ENCODE peak calls at places on chromosomes 5 and 9, in four cellular contexts. One of them, this sample, is unnamed.
A peak's percentile ranks its signal among the peaks of the same experiment; 100 is the strongest.

GRCh38 chr9:68640421-68641089 is 64.5 kb upstream of the PIP5K1B start:
- DNase-seq in CD4-positive, alpha-beta T cell: no peak
- DNase-seq in breast epithelium: no peak
- DNase-seq in gastrocnemius medialis: no peak
- DNase-seq in this sample: no peak

GRCh38 chr5:161302557-161302956 is 244.0 kb downstream of the GABRB2 start:
- DNase-seq in CD4-positive, alpha-beta T cell: no peak
- DNase-seq in gastrocnemius medialis: no peak
- DNase-seq in breast epithelium: no peak
- DNase-seq in this sample: no peak

GRCh38 chr5:72109625-72110024 is 2.4 kb downstream of the MAP1B start:
- DNase-seq in breast epithelium: no peak
- DNase-seq in gastrocnemius medialis: no peak
- DNase-seq in CD4-positive, alpha-beta T cell: no peak
- DNase-seq in this sample: no peak

GRCh38 chr9:34163439-34163838 is 15.4 kb upstream of the UBAP1 start:
- DNase-seq in gastrocnemius medialis: no peak
- DNase-seq in breast epithelium: no peak
- DNase-seq in CD4-positive, alpha-beta T cell: no peak
- DNase-seq in this sample: no peak

GRCh38 chr5:157252741-157253465 is 13.0 kb upstream of the CYFIP2 start:
- DNase-seq in CD4-positive, alpha-beta T cell: peak; percentile 36
- DNase-seq in breast epithelium: no peak
- DNase-seq in gastrocnemius medialis: no peak
- DNase-seq in this sample: no peak

GRCh38 chr5:120052916-120053828 is 410.9 kb upstream of the PRR16 start:
- DNase-seq in gastrocnemius medialis: peak; percentile 28
- DNase-seq in CD4-positive, alpha-beta T cell: no peak
- DNase-seq in breast epithelium: no peak
- DNase-seq in this sample: no peak

GRCh38 chr9:81664638-81665513 is 24.5 kb downstream of the TLE1 start:
- DNase-seq in gastrocnemius medialis: peak; percentile 38
- DNase-seq in breast epithelium: no peak
- DNase-seq in CD4-positive, alpha-beta T cell: no peak
- DNase-seq in this sample: no peak

GRCh38 chr5:95530441-95530840 is 24.3 kb downstream of the SKIC3 start:
- DNase-seq in breast epithelium: no peak
- DNase-seq in gastrocnemius medialis: no peak
- DNase-seq in CD4-positive, alpha-beta T cell: no peak
- DNase-seq in this sample: no peak

GRCh38 chr9:136693490-136694162 is 6.4 kb upstream of the AGPAT2 start:
- DNase-seq in breast epithelium: peak; percentile 67
- DNase-seq in gastrocnemius medialis: peak; percentile 74
- DNase-seq in CD4-positive, alpha-beta T cell: no peak
- DNase-seq in this sample: no peak

GRCh38 chr9:116020146-116020545 is 133.4 kb upstream of the PAPPA start:
- DNase-seq in gastrocnemius medialis: no peak
- DNase-seq in CD4-positive, alpha-beta T cell: no peak
- DNase-seq in breast epithelium: no peak
- DNase-seq in this sample: no peak

GRCh38 chr5:54889826-54890225 is 95.6 kb downstream of the ESM1 start:
- DNase-seq in CD4-positive, alpha-beta T cell: no peak
- DNase-seq in breast epithelium: no peak
- DNase-seq in gastrocnemius medialis: no peak
- DNase-seq in this sample: no peak

GRCh38 chr5:115369430-115370144 is 73.1 kb upstream of the CCDC112 start:
- DNase-seq in CD4-positive, alpha-beta T cell: no peak
- DNase-seq in gastrocnemius medialis: no peak
- DNase-seq in breast epithelium: no peak
- DNase-seq in this sample: no peak

GRCh38 chr9:127109212-127109711 is 13.2 kb downstream of the ANGPTL2 start:
- DNase-seq in gastrocnemius medialis: no peak
- DNase-seq in breast epithelium: no peak
- DNase-seq in CD4-positive, alpha-beta T cell: no peak
- DNase-seq in this sample: no peak
- H3K27ac ChIP-seq in gastrocnemius medialis: peak overlapping the region; percentile 95
- H3K27ac ChIP-seq in breast epithelium: peak overlapping the region; percentile 75
- H3K27ac ChIP-seq in CD4-positive, alpha-beta T cell: no peak overlapping the region
- H3K27ac ChIP-seq in this sample: peak overlapping the region; percentile 41

GRCh38 chr5:139787568-139788293 is 7.9 kb upstream of the PSD2 start:
- DNase-seq in CD4-positive, alpha-beta T cell: peak; percentile 86
- DNase-seq in breast epithelium: peak; percentile 82
- DNase-seq in gastrocnemius medialis: peak; percentile 83
- DNase-seq in this sample: peak; percentile 94
- H3K27ac ChIP-seq in CD4-positive, alpha-beta T cell: no peak overlapping the region
- H3K27ac ChIP-seq in breast epithelium: peak overlapping the region; percentile 84
- H3K27ac ChIP-seq in gastrocnemius medialis: peak overlapping the region; percentile 86
- H3K27ac ChIP-seq in this sample: peak overlapping the region; percentile 80

GRCh38 chr9:124771867-124772621 is 933 bp upstream of the NR6A1 start:
- DNase-seq in CD4-positive, alpha-beta T cell: no peak
- DNase-seq in gastrocnemius medialis: peak; percentile 63
- DNase-seq in breast epithelium: peak; percentile 50
- DNase-seq in this sample: peak; percentile 75
- H3K27ac ChIP-seq in CD4-positive, alpha-beta T cell: no peak overlapping the region
- H3K27ac ChIP-seq in gastrocnemius medialis: peak overlapping the region; percentile 77
- H3K27ac ChIP-seq in breast epithelium: peak overlapping the region; percentile 81
- H3K27ac ChIP-seq in this sample: peak overlapping the region; percentile 81

GRCh38 chr9:7974335-7975005 is 174.9 kb upstream of the DMAC1 start:
- DNase-seq in breast epithelium: no peak
- DNase-seq in gastrocnemius medialis: no peak
- DNase-seq in CD4-positive, alpha-beta T cell: no peak
- DNase-seq in this sample: no peak

GRCh38 chr9:7976856-7977255 is 177.3 kb upstream of the DMAC1 start:
- DNase-seq in breast epithelium: no peak
- DNase-seq in gastrocnemius medialis: no peak
- DNase-seq in CD4-positive, alpha-beta T cell: no peak
- DNase-seq in this sample: no peak

GRCh38 chr9:7979591-7979990 is 180.0 kb upstream of the DMAC1 start:
- DNase-seq in breast epithelium: no peak
- DNase-seq in CD4-positive, alpha-beta T cell: no peak
- DNase-seq in gastrocnemius medialis: no peak
- DNase-seq in this sample: no peak

GRCh38 chr9:7976167-7976755 is 176.7 kb upstream of the DMAC1 start:
- DNase-seq in gastrocnemius medialis: no peak
- DNase-seq in CD4-positive, alpha-beta T cell: peak; percentile 29
- DNase-seq in breast epithelium: no peak
- DNase-seq in this sample: no peak

DNA sequence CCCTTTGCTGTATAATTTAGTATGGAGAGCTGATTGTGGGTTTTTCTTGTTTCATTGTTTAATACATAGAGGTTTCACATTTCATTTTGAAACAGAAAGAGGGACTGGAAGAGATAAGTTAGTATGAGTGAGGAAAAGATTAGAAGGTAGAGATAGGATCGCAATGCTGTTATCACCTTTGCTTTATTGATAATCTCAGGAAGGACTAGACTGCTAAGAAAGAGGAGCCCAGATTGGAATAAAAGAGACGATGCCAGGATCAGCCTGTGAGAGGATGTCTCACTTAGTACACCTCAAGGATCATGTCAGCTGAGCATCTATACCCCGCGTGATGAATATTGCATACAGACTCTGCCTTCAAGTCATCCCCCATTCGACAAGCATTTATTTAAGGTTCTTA is 178.0 kb upstream of the DMAC1 start:
- DNase-seq in breast epithelium: no peak
- DNase-seq in CD4-positive, alpha-beta T cell: no peak
- DNase-seq in gastrocnemius medialis: no peak
- DNase-seq in this sample: no peak
- H3K27ac ChIP-seq in breast epithelium: no peak overlapping the region
- H3K27ac ChIP-seq in CD4-positive, alpha-beta T cell: no peak overlapping the region
- H3K27ac ChIP-seq in gastrocnemius medialis: no peak overlapping the region
- H3K27ac ChIP-seq in this sample: no peak overlapping the region

GRCh38 chr5:98454904-98455303 is 318.6 kb upstream of the RGMB start:
- DNase-seq in breast epithelium: no peak
- DNase-seq in gastrocnemius medialis: no peak
- DNase-seq in CD4-positive, alpha-beta T cell: no peak
- DNase-seq in this sample: no peak

GRCh38 chr5:98455660-98456059 is 317.8 kb upstream of the RGMB start:
- DNase-seq in breast epithelium: no peak
- DNase-seq in CD4-positive, alpha-beta T cell: no peak
- DNase-seq in gastrocnemius medialis: no peak
- DNase-seq in this sample: no peak

GRCh38 chr5:98453309-98453708 is 320.2 kb upstream of the RGMB start:
- DNase-seq in gastrocnemius medialis: no peak
- DNase-seq in breast epithelium: no peak
- DNase-seq in CD4-positive, alpha-beta T cell: no peak
- DNase-seq in this sample: no peak

GRCh38 chr5:98458004-98458403 is 315.5 kb upstream of the RGMB start:
- DNase-seq in breast epithelium: no peak
- DNase-seq in gastrocnemius medialis: no peak
- DNase-seq in CD4-positive, alpha-beta T cell: no peak
- DNase-seq in this sample: no peak

DNA sequence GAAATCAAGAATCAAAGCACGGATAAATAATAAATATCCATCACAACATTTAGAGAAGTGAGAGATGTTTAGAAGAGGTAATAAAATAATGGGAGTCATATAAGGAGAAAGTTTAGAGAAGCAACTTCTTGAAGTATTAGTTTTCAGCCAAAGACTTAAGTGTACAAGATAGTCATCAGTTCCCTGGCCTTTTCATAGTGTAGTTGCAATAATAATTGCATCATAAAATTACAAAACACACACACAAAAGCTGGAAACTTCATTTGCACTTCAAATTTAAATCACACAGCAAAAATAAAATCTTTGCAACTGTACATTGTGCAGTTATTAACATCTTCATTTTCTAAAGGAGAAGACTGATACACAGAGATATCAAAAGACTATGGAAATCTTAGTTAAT is 319.1 kb upstream of the RGMB start:
- DNase-seq in CD4-positive, alpha-beta T cell: no peak
- DNase-seq in gastrocnemius medialis: no peak
- DNase-seq in breast epithelium: no peak
- DNase-seq in this sample: no peak
- H3K27ac ChIP-seq in CD4-positive, alpha-beta T cell: no peak overlapping the region
- H3K27ac ChIP-seq in gastrocnemius medialis: no peak overlapping the region
- H3K27ac ChIP-seq in breast epithelium: no peak overlapping the region
- H3K27ac ChIP-seq in this sample: no peak overlapping the region

GRCh38 chr5:2759696-2760461 is 8.4 kb upstream of the IRX2 start:
- DNase-seq in gastrocnemius medialis: no peak
- DNase-seq in breast epithelium: no peak
- DNase-seq in CD4-positive, alpha-beta T cell: no peak
- DNase-seq in this sample: no peak

GRCh38 chr5:2759091-2759490 is 7.6 kb upstream of the IRX2 start:
- DNase-seq in breast epithelium: no peak
- DNase-seq in gastrocnemius medialis: no peak
- DNase-seq in CD4-positive, alpha-beta T cell: no peak
- DNase-seq in this sample: no peak

GRCh38 chr5:2756764-2757163 is 5.3 kb upstream of the IRX2 start:
- DNase-seq in gastrocnemius medialis: no peak
- DNase-seq in breast epithelium: no peak
- DNase-seq in CD4-positive, alpha-beta T cell: no peak
- DNase-seq in this sample: no peak

GRCh38 chr5:2757563-2758311 is 6.3 kb upstream of the IRX2 start:
- DNase-seq in CD4-positive, alpha-beta T cell: no peak
- DNase-seq in gastrocnemius medialis: no peak
- DNase-seq in breast epithelium: peak; percentile 87
- DNase-seq in this sample: no peak

GRCh38 chr5:2758632-2759031 is 7.2 kb upstream of the IRX2 start:
- DNase-seq in gastrocnemius medialis: no peak
- DNase-seq in breast epithelium: no peak
- DNase-seq in CD4-positive, alpha-beta T cell: no peak
- DNase-seq in this sample: no peak
- H3K27ac ChIP-seq in gastrocnemius medialis: no peak overlapping the region
- H3K27ac ChIP-seq in breast epithelium: peak overlapping the region; percentile 19
- H3K27ac ChIP-seq in CD4-positive, alpha-beta T cell: no peak overlapping the region
- H3K27ac ChIP-seq in this sample: no peak overlapping the region

DNA sequence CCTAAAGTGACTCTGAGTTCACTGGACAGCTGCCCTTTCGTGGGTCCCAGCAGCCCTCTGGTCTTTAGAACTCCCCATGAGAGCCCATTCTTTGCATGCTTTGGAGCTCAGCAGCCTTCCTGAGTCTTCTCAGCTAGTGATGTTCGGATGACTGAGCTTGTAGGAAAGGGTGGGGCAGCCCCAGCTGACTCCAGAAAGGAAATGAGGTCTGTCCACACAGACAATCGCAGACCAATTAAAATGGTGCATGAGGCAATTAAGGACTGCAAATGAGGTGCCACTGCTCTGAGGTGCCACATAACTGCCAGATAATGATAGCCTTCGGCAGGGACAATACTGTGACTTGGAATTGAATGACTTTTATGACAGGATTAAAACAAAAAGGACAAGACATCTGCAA is 25.4 kb upstream of the TOMM5 start:
- DNase-seq in gastrocnemius medialis: no peak
- DNase-seq in breast epithelium: no peak
- DNase-seq in CD4-positive, alpha-beta T cell: no peak
- DNase-seq in this sample: no peak
- H3K27ac ChIP-seq in gastrocnemius medialis: no peak overlapping the region
- H3K27ac ChIP-seq in breast epithelium: no peak overlapping the region
- H3K27ac ChIP-seq in CD4-positive, alpha-beta T cell: no peak overlapping the region
- H3K27ac ChIP-seq in this sample: no peak overlapping the region

GRCh38 chr5:84378420-84378819 is 6.3 kb downstream of the EDIL3 start:
- DNase-seq in breast epithelium: no peak
- DNase-seq in gastrocnemius medialis: no peak
- DNase-seq in CD4-positive, alpha-beta T cell: no peak
- DNase-seq in this sample: no peak

GRCh38 chr5:84376346-84376745 is 8.3 kb downstream of the EDIL3 start:
- DNase-seq in gastrocnemius medialis: no peak
- DNase-seq in breast epithelium: no peak
- DNase-seq in CD4-positive, alpha-beta T cell: no peak
- DNase-seq in this sample: no peak

GRCh38 chr5:84372066-84372700 is 12.5 kb downstream of the EDIL3 start:
- DNase-seq in CD4-positive, alpha-beta T cell: no peak
- DNase-seq in gastrocnemius medialis: no peak
- DNase-seq in breast epithelium: no peak
- DNase-seq in this sample: no peak

GRCh38 chr5:84373506-84373905 is 11.2 kb downstream of the EDIL3 start:
- DNase-seq in gastrocnemius medialis: no peak
- DNase-seq in breast epithelium: no peak
- DNase-seq in CD4-positive, alpha-beta T cell: no peak
- DNase-seq in this sample: no peak

DNA sequence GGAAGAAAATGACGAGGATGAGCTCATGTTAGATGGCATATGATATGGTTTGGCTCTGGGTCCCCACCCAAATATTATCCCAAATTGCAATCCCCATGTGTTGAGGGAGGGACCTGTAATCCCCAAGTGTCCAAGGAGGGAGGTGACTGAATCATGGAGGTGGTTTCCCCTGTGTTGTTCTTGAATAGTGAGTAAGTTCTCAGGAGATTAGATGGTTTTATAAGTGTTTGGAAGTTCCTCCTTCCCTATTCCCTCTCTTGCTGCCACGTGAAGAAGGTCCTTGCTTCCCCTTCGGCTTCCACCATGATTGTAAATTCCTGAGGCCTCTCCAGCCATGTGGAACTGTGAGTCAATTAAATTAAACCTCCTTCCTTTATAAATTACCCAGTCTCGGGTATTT is 10.1 kb downstream of the EDIL3 start:
- DNase-seq in CD4-positive, alpha-beta T cell: no peak
- DNase-seq in breast epithelium: no peak
- DNase-seq in gastrocnemius medialis: no peak
- DNase-seq in this sample: no peak
- H3K27ac ChIP-seq in CD4-positive, alpha-beta T cell: no peak overlapping the region
- H3K27ac ChIP-seq in breast epithelium: no peak overlapping the region
- H3K27ac ChIP-seq in gastrocnemius medialis: no peak overlapping the region
- H3K27ac ChIP-seq in this sample: no peak overlapping the region

GRCh38 chr5:90901263-90901662 is 342.7 kb downstream of the ADGRV1 start:
- DNase-seq in CD4-positive, alpha-beta T cell: no peak
- DNase-seq in breast epithelium: no peak
- DNase-seq in gastrocnemius medialis: no peak
- DNase-seq in this sample: no peak
- H3K27ac ChIP-seq in CD4-positive, alpha-beta T cell: no peak overlapping the region
- H3K27ac ChIP-seq in breast epithelium: no peak overlapping the region
- H3K27ac ChIP-seq in gastrocnemius medialis: no peak overlapping the region
- H3K27ac ChIP-seq in this sample: no peak overlapping the region

GRCh38 chr9:70422371-70423043 is 8.1 kb upstream of the KLF9 start:
- DNase-seq in breast epithelium: no peak
- DNase-seq in gastrocnemius medialis: no peak
- DNase-seq in CD4-positive, alpha-beta T cell: no peak
- DNase-seq in this sample: no peak
- H3K27ac ChIP-seq in breast epithelium: peak overlapping the region; percentile 100
- H3K27ac ChIP-seq in gastrocnemius medialis: peak overlapping the region; percentile 100
- H3K27ac ChIP-seq in CD4-positive, alpha-beta T cell: peak overlapping the region; percentile 98
- H3K27ac ChIP-seq in this sample: peak overlapping the region; percentile 100